ENCODE peak calls at places on chromosomes 7 and 10, in eight cellular contexts. One of them, this sample, is unnamed.

GRCh38 chr10:23031318-23031717 is 64.1 kb upstream of the MSRB2 start:
- DNase-seq in effector memory CD4-positive, alpha-beta T cell: no peak
- DNase-seq in AG04449: no peak
- DNase-seq in esophagus muscularis mucosa: no peak
- DNase-seq in astrocyte: no peak
- DNase-seq in GM23248: no peak
- DNase-seq in body of pancreas: no peak
- DNase-seq in cardiac fibroblast: no peak
- DNase-seq in this sample: no peak

GRCh38 chr7:17832820-17833219 is 107.5 kb downstream of the SNX13 start:
- DNase-seq in AG04449: no peak
- DNase-seq in cardiac fibroblast: no peak
- DNase-seq in body of pancreas: no peak
- DNase-seq in astrocyte: no peak
- DNase-seq in effector memory CD4-positive, alpha-beta T cell: no peak
- DNase-seq in esophagus muscularis mucosa: no peak
- DNase-seq in GM23248: no peak
- DNase-seq in this sample: no peak

GRCh38 chr10:21526952-21527633 is 1.6 kb upstream of the SKIDA1 start:
- DNase-seq in astrocyte: no peak
- DNase-seq in cardiac fibroblast: peak; percentile 75
- DNase-seq in effector memory CD4-positive, alpha-beta T cell: no peak
- DNase-seq in esophagus muscularis mucosa: no peak
- DNase-seq in GM23248: peak; percentile 84
- DNase-seq in AG04449: no peak
- DNase-seq in body of pancreas: peak; percentile 66
- DNase-seq in this sample: no peak

GRCh38 chr10:106836923-106837322 is 327.6 kb downstream of the SORCS1 start:
- DNase-seq in GM23248: no peak
- DNase-seq in body of pancreas: no peak
- DNase-seq in astrocyte: no peak
- DNase-seq in effector memory CD4-positive, alpha-beta T cell: no peak
- DNase-seq in AG04449: no peak
- DNase-seq in cardiac fibroblast: no peak
- DNase-seq in esophagus muscularis mucosa: no peak
- DNase-seq in this sample: peak; percentile 2

GRCh38 chr7:105389090-105389650 is 449 bp upstream of the SRPK2 start:
- DNase-seq in astrocyte: peak; percentile 31
- DNase-seq in body of pancreas: peak; percentile 58
- DNase-seq in GM23248: peak; percentile 86
- DNase-seq in cardiac fibroblast: peak; percentile 61
- DNase-seq in esophagus muscularis mucosa: no peak
- DNase-seq in AG04449: no peak
- DNase-seq in effector memory CD4-positive, alpha-beta T cell: no peak
- DNase-seq in this sample: no peak

GRCh38 chr7:97015787-97016391 is 8.7 kb downstream of the DLX5 start:
- DNase-seq in astrocyte: no peak
- DNase-seq in AG04449: no peak
- DNase-seq in body of pancreas: no peak
- DNase-seq in esophagus muscularis mucosa: peak; percentile 66
- DNase-seq in effector memory CD4-positive, alpha-beta T cell: no peak
- DNase-seq in cardiac fibroblast: no peak
- DNase-seq in GM23248: no peak
- DNase-seq in this sample: no peak

GRCh38 chr10:597976-598375 is 91.5 kb downstream of the DIP2C start:
- DNase-seq in esophagus muscularis mucosa: no peak
- DNase-seq in cardiac fibroblast: no peak
- DNase-seq in astrocyte: no peak
- DNase-seq in effector memory CD4-positive, alpha-beta T cell: no peak
- DNase-seq in body of pancreas: no peak
- DNase-seq in GM23248: no peak
- DNase-seq in AG04449: no peak
- DNase-seq in this sample: no peak

GRCh38 chr7:127460077-127460476 is 67.6 kb upstream of the ZNF800 start:
- DNase-seq in GM23248: no peak
- DNase-seq in astrocyte: no peak
- DNase-seq in body of pancreas: no peak
- DNase-seq in esophagus muscularis mucosa: no peak
- DNase-seq in cardiac fibroblast: no peak
- DNase-seq in effector memory CD4-positive, alpha-beta T cell: no peak
- DNase-seq in AG04449: no peak
- DNase-seq in this sample: no peak

GRCh38 chr10:2043379-2043778 is 306.1 kb upstream of the ADARB2 start:
- DNase-seq in esophagus muscularis mucosa: no peak
- DNase-seq in cardiac fibroblast: no peak
- DNase-seq in AG04449: no peak
- DNase-seq in body of pancreas: no peak
- DNase-seq in astrocyte: no peak
- DNase-seq in effector memory CD4-positive, alpha-beta T cell: no peak
- DNase-seq in GM23248: no peak
- DNase-seq in this sample: no peak

GRCh38 chr10:132133005-132133404 is 53.7 kb upstream of the DPYSL4 start:
- DNase-seq in AG04449: no peak
- DNase-seq in esophagus muscularis mucosa: no peak
- DNase-seq in effector memory CD4-positive, alpha-beta T cell: no peak
- DNase-seq in body of pancreas: peak; percentile 13
- DNase-seq in GM23248: no peak
- DNase-seq in cardiac fibroblast: no peak
- DNase-seq in astrocyte: no peak
- DNase-seq in this sample: no peak

GRCh38 chr10:132132391-132132841 is 54.3 kb upstream of the DPYSL4 start:
- DNase-seq in AG04449: no peak
- DNase-seq in cardiac fibroblast: no peak
- DNase-seq in body of pancreas: no peak
- DNase-seq in esophagus muscularis mucosa: no peak
- DNase-seq in astrocyte: no peak
- DNase-seq in effector memory CD4-positive, alpha-beta T cell: no peak
- DNase-seq in GM23248: peak; percentile 23
- DNase-seq in this sample: no peak

GRCh38 chr10:132135398-132135872 is 51.3 kb upstream of the DPYSL4 start:
- DNase-seq in AG04449: no peak
- DNase-seq in astrocyte: no peak
- DNase-seq in esophagus muscularis mucosa: no peak
- DNase-seq in cardiac fibroblast: no peak
- DNase-seq in GM23248: no peak
- DNase-seq in effector memory CD4-positive, alpha-beta T cell: no peak
- DNase-seq in body of pancreas: no peak
- DNase-seq in this sample: no peak

GRCh38 chr10:132134541-132135397 is 52.0 kb upstream of the DPYSL4 start:
- DNase-seq in cardiac fibroblast: no peak
- DNase-seq in astrocyte: no peak
- DNase-seq in AG04449: no peak
- DNase-seq in body of pancreas: no peak
- DNase-seq in esophagus muscularis mucosa: no peak
- DNase-seq in GM23248: no peak
- DNase-seq in effector memory CD4-positive, alpha-beta T cell: no peak
- DNase-seq in this sample: no peak

DNA sequence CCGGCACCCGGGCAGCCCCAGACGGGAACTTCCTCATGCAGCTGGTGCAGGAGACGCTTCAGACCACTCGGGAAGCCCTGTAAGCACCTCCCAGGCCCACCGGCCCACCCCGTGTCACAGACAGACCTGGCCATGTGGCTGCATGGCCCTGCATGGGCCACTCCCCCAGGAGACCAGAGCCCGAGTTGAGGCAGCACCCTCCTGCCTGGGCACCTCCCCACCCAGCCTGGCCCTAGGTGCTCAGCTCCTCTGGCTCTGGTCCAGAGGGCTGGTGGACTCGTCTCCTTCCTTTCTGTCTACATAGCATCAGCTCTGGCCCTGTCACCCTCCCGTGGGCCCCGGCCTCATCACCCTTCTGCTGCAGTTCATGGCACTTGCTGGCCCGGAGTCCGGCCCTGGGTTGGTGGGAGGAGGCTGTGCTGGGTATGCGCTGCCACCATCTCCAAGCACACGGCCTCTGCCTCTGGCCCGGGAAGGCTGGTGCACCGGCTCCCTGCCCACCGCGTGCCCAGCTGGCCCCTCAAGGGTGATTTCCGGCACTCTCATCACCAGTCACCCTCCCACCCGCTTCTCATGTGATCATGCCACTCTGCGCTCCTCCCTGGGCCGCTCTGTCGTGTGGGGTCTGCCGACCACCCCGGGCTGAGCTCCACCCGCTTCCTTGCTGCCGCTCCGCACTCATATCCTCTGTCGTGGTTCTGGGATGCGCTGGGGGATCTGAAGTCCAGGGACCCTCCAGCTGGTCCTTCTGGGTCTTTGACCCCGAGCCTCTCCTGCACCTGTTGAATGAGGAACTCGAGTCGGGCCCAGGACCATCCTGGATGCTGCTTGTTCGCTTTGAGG is 53.1 kb upstream of the DPYSL4 start:
- DNase-seq in GM23248: no peak
- DNase-seq in cardiac fibroblast: no peak
- DNase-seq in effector memory CD4-positive, alpha-beta T cell: no peak
- DNase-seq in AG04449: no peak
- DNase-seq in esophagus muscularis mucosa: no peak
- DNase-seq in astrocyte: no peak
- DNase-seq in body of pancreas: peak; percentile 10
- DNase-seq in this sample: no peak
- H3K4me3 ChIP-seq in GM23248: no peak overlapping the region
- H3K4me3 ChIP-seq in cardiac fibroblast: no peak overlapping the region
- H3K4me3 ChIP-seq in effector memory CD4-positive, alpha-beta T cell: no peak overlapping the region
- H3K4me3 ChIP-seq in AG04449: no peak overlapping the region
- H3K4me3 ChIP-seq in esophagus muscularis mucosa: no peak overlapping the region
- H3K4me3 ChIP-seq in astrocyte: no peak overlapping the region
- H3K4me3 ChIP-seq in body of pancreas: no peak overlapping the region
- H3K4me3 ChIP-seq in this sample: no peak overlapping the region

GRCh38 chr7:151251328-151251925 is 2.9 kb upstream of the SMARCD3 start:
- DNase-seq in astrocyte: peak; percentile 65
- DNase-seq in AG04449: no peak
- DNase-seq in esophagus muscularis mucosa: no peak
- DNase-seq in effector memory CD4-positive, alpha-beta T cell: no peak
- DNase-seq in body of pancreas: no peak
- DNase-seq in cardiac fibroblast: peak; percentile 55
- DNase-seq in GM23248: peak; percentile 76
- DNase-seq in this sample: no peak

GRCh38 chr7:151252961-151253691 is 4.6 kb upstream of the SMARCD3 start:
- DNase-seq in GM23248: no peak
- DNase-seq in AG04449: no peak
- DNase-seq in cardiac fibroblast: no peak
- DNase-seq in body of pancreas: no peak
- DNase-seq in effector memory CD4-positive, alpha-beta T cell: no peak
- DNase-seq in esophagus muscularis mucosa: no peak
- DNase-seq in astrocyte: no peak
- DNase-seq in this sample: no peak

GRCh38 chr7:151250181-151251095 is 1.9 kb upstream of the SMARCD3 start:
- DNase-seq in AG04449: no peak
- DNase-seq in cardiac fibroblast: no peak
- DNase-seq in astrocyte: no peak
- DNase-seq in GM23248: no peak
- DNase-seq in effector memory CD4-positive, alpha-beta T cell: no peak
- DNase-seq in esophagus muscularis mucosa: no peak
- DNase-seq in body of pancreas: no peak
- DNase-seq in this sample: no peak

GRCh38 chr7:151254316-151254715 is 5.8 kb upstream of the SMARCD3 start:
- DNase-seq in effector memory CD4-positive, alpha-beta T cell: no peak
- DNase-seq in astrocyte: no peak
- DNase-seq in body of pancreas: no peak
- DNase-seq in esophagus muscularis mucosa: no peak
- DNase-seq in GM23248: no peak
- DNase-seq in AG04449: no peak
- DNase-seq in cardiac fibroblast: no peak
- DNase-seq in this sample: no peak

DNA sequence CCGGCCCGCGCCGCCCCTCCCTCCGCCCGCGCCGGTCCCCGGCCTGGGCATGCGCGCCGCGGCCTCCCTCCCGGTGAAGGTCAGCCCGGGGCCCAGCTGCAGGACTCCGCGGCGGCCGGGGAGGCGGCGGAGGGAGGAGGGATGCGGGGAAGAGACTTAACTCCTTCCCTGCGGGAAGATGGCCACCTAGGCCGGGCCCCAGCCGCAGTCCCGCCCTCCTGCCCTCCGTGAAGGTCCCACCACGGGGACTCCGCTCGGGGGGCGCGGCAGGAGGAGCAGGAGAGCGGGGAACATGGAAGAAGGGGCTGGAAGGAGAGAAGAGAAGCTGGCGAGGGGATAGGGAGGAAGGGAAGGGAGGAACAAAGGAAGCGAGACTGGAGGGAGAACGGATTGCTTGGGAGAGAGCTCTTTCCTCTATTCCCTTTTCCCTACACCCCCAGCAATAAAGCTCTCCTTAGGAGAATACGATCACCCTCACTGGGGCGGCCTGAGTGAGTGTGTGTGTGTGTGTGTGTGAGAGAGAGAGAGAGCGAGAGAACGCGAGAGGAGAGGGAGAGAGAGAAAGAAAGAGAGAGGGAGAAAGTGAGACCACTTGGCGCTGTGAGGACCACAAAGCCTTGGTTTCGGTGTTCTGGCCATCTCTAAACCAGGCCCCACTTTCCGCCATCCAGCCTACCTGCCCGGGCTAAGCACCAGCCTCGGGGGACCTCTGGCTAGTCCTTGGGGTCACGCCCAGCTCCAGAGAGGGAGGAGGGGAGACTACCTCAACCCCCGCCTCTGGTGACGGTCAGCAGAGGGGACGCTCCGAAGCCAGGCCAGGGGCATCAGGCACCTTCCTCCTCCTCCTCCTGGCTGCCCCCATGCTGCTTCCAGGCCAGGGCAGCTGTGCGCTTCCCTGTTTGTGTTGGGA is 3.7 kb upstream of the SMARCD3 start:
- DNase-seq in astrocyte: peak; percentile 67
- DNase-seq in effector memory CD4-positive, alpha-beta T cell: no peak
- DNase-seq in cardiac fibroblast: peak; percentile 69
- DNase-seq in AG04449: no peak
- DNase-seq in GM23248: peak; percentile 84
- DNase-seq in body of pancreas: peak; percentile 78
- DNase-seq in esophagus muscularis mucosa: no peak
- DNase-seq in this sample: no peak
- H3K4me3 ChIP-seq in astrocyte: peak overlapping the region; percentile 66
- H3K4me3 ChIP-seq in effector memory CD4-positive, alpha-beta T cell: no peak overlapping the region
- H3K4me3 ChIP-seq in cardiac fibroblast: peak overlapping the region; percentile 59
- H3K4me3 ChIP-seq in AG04449: peak overlapping the region; percentile 69
- H3K4me3 ChIP-seq in GM23248: peak overlapping the region; percentile 98
- H3K4me3 ChIP-seq in body of pancreas: no peak overlapping the region
- H3K4me3 ChIP-seq in esophagus muscularis mucosa: peak overlapping the region; percentile 72
- H3K4me3 ChIP-seq in this sample: peak overlapping the region; percentile 51

DNA sequence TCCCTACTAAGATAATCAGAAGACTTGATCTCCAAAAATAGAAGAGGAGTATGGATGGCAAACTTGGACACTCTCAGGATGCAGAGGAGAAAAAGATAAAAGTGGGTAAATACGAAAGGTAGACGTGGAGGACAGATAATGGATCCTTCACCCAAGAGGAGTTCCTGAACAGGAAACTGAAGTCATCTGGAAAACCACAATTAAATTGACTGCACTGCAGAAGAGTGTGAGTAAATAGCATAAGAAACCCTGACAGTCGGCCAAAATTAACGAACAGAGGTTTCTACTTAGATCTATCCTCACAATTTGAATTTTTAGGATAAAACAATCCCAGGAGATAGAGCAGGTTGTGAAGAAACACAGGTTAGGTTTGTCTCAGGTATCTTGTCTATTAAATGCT is 70.5 kb downstream of the SDK1 start:
- DNase-seq in GM23248: no peak
- DNase-seq in AG04449: no peak
- DNase-seq in effector memory CD4-positive, alpha-beta T cell: no peak
- DNase-seq in cardiac fibroblast: no peak
- DNase-seq in esophagus muscularis mucosa: no peak
- DNase-seq in astrocyte: peak; percentile 34
- DNase-seq in body of pancreas: no peak
- DNase-seq in this sample: no peak
- H3K4me3 ChIP-seq in GM23248: no peak overlapping the region
- H3K4me3 ChIP-seq in AG04449: no peak overlapping the region
- H3K4me3 ChIP-seq in effector memory CD4-positive, alpha-beta T cell: no peak overlapping the region
- H3K4me3 ChIP-seq in cardiac fibroblast: no peak overlapping the region
- H3K4me3 ChIP-seq in esophagus muscularis mucosa: no peak overlapping the region
- H3K4me3 ChIP-seq in astrocyte: no peak overlapping the region
- H3K4me3 ChIP-seq in body of pancreas: no peak overlapping the region
- H3K4me3 ChIP-seq in this sample: no peak overlapping the region

GRCh38 chr7:4202954-4203353 is 479.1 kb upstream of the FOXK1 start:
- DNase-seq in AG04449: no peak
- DNase-seq in astrocyte: no peak
- DNase-seq in body of pancreas: no peak
- DNase-seq in esophagus muscularis mucosa: no peak
- DNase-seq in cardiac fibroblast: no peak
- DNase-seq in GM23248: no peak
- DNase-seq in effector memory CD4-positive, alpha-beta T cell: no peak
- DNase-seq in this sample: no peak
- H3K4me3 ChIP-seq in AG04449: no peak overlapping the region
- H3K4me3 ChIP-seq in astrocyte: no peak overlapping the region
- H3K4me3 ChIP-seq in body of pancreas: no peak overlapping the region
- H3K4me3 ChIP-seq in esophagus muscularis mucosa: no peak overlapping the region
- H3K4me3 ChIP-seq in cardiac fibroblast: no peak overlapping the region
- H3K4me3 ChIP-seq in GM23248: no peak overlapping the region
- H3K4me3 ChIP-seq in effector memory CD4-positive, alpha-beta T cell: no peak overlapping the region
- H3K4me3 ChIP-seq in this sample: no peak overlapping the region